ENCODE peak calls at places on chromosomes 5 and 9, in seven cellular contexts. H is NCI-H146, J is NCI-H1092 treated with DMSO at 0.1 percent for 48 hours, G is PC-3, S is NCI-H1105 treated with DMSO at 0.1 percent for 48 hours, Q is activated gamma-delta T cell treated with Interleukin-2 at 50 U/mL for 16 hours, Z is ELF-1. F is an unnamed sample.

GRCh38 chr9:126965541-126966428 is 51.2 kb downstream of the RALGPS1 start:
- DNase-seq in H (no peak), J (peak; percentile 11), G (peak; percentile 55), S (no peak), Q (peak; percentile 45), Z (peak; percentile 78), F (peak; percentile 86)

GRCh38 chr5:1548702-1549523 is 25.2 kb upstream of the LPCAT1 start:
- DNase-seq in H (no peak), J (no peak), G (no peak), S (no peak), Q (no peak), Z (peak; percentile 61), F (no peak)

GRCh38 chr5:96546120-96546519 is 113.1 kb upstream of the PCSK1 start:
- DNase-seq in H (no peak), J (no peak), G (peak; percentile 46), S (no peak), Q (no peak), Z (no peak), F (no peak)

GRCh38 chr5:116766470-116766947 is 191.9 kb upstream of the SEMA6A start:
- DNase-seq in H (no peak), J (no peak), G (peak; percentile 32), S (no peak), Q (no peak), Z (peak; percentile 57), F (peak; percentile 58)

GRCh38 chr5:98631311-98632054 is 142.0 kb upstream of the RGMB start:
- DNase-seq in H (no peak), J (no peak), G (peak; percentile 92), S (no peak), Q (no peak), Z (no peak), F (no peak)

GRCh38 chr9:75775966-75776691 is 114.3 kb upstream of the PCSK5 start:
- DNase-seq in H (no peak), J (no peak), G (no peak), S (no peak), Q (no peak), Z (no peak), F (peak; percentile 54)

GRCh38 chr9:78453450-78453849 is 156.5 kb downstream of the PSAT1 start:
- DNase-seq in H (peak; percentile 18), J (no peak), G (no peak), S (no peak), Q (no peak), Z (no peak), F (no peak)

GRCh38 chr9:129860653-129861446 is 25.6 kb downstream of the USP20 start:
- DNase-seq in H (no peak), J (no peak), G (no peak), S (no peak), Q (no peak), Z (no peak), F (no peak)

GRCh38 chr5:174501461-174502069 is 222.8 kb upstream of the MSX2 start:
- DNase-seq in H (no peak), J (no peak), G (peak; percentile 13), S (no peak), Q (no peak), Z (no peak), F (no peak)

GRCh38 chr9:134944351-134944802 is 26.7 kb upstream of the FCN1 start:
- DNase-seq in H (no peak), J (peak; percentile 17), G (no peak), S (no peak), Q (no peak), Z (peak; percentile 77), F (peak; percentile 76)

GRCh38 chr5:92944903-92945629 is 636.0 kb downstream of the NR2F1-AS1 start:
- DNase-seq in H (no peak), J (no peak), G (peak; percentile 92), S (no peak), Q (no peak), Z (no peak), F (no peak)

GRCh38 chr5:159010611-159011497 is 88.9 kb downstream of the EBF1 start:
- DNase-seq in H (no peak), J (no peak), G (no peak), S (no peak), Q (no peak), Z (no peak), F (peak; percentile 50)

GRCh38 chr9:15306068-15306756 is 804 bp downstream of the TTC39B start:
- DNase-seq in H (peak; percentile 93), J (peak; percentile 89), G (peak; percentile 51), S (peak; percentile 98), Q (peak; percentile 28), Z (peak; percentile 85), F (peak; percentile 88)

GRCh38 chr9:120374817-120375216 is 205.2 kb downstream of the CDK5RAP2 start:
- DNase-seq in H (no peak), J (no peak), G (no peak), S (no peak), Q (no peak), Z (no peak), F (no peak)

F was measured in endodermal cell.